ENCODE peak calls at places on chromosomes 1 and 21, in seven cellular contexts. E is lung; S is adrenal gland; D is OCI-LY7; M is CD8-positive, alpha-beta memory T cell; O is fibroblast of the aortic adventitia; A is uterus. B is an unnamed sample.

GRCh38 chr1:210695041-210695440 is 366.3 kb downstream of the HHAT start:
- DNase-seq in E (no peak), S (no peak), D (no peak), M (no peak), O (no peak), A (no peak), B (no peak)

GRCh38 chr1:110538082-110538481 is 19.1 kb upstream of the KCNA10 start:
- DNase-seq in E (no peak), S (no peak), D (no peak), M (no peak), O (no peak), A (no peak), B (no peak)

GRCh38 chr1:26268290-26269197 is 11.3 kb upstream of the SH3BGRL3 start:
- DNase-seq in E (no peak), S (no peak), D (no peak), M (no peak), O (no peak), A (no peak), B (no peak)

GRCh38 chr1:40153073-40153770 is 8.0 kb upstream of the RLF start:
- DNase-seq in E (no peak), S (peak; percentile 44), D (peak; percentile 79), M (no peak), O (peak; percentile 85), A (no peak), B (no peak)

GRCh38 chr1:182968846-182969734 is 16.1 kb upstream of the SHCBP1L start:
- DNase-seq in E (no peak), S (no peak), D (no peak), M (no peak), O (no peak), A (no peak), B (no peak)

GRCh38 chr1:70536708-70537398 is 125.8 kb downstream of the CTH start:
- DNase-seq in E (no peak), S (no peak), D (no peak), M (no peak), O (no peak), A (no peak), B (no peak)

GRCh38 chr1:20962576-20963258 is 175.6 kb upstream of the HP1BP3 start:
- DNase-seq in E (no peak), S (no peak), D (no peak), M (no peak), O (no peak), A (no peak), B (no peak)

GRCh38 chr1:196660912-196661311 is 9.1 kb downstream of the CFH start:
- DNase-seq in E (no peak), S (peak; percentile 16), D (peak; percentile 39), M (no peak), O (peak; percentile 66), A (no peak), B (no peak)

GRCh38 chr1:176118985-176119384 is 88.1 kb downstream of the COP1 start:
- DNase-seq in E (no peak), S (no peak), D (no peak), M (no peak), O (no peak), A (no peak), B (no peak)

GRCh38 chr1:194069168-194069830 is 882.9 kb upstream of the B3GALT2 start:
- DNase-seq in E (no peak), S (no peak), D (no peak), M (no peak), O (peak; percentile 40), A (peak; percentile 47), B (peak; percentile 9)

GRCh38 chr21:28127390-28127789 is 865.3 kb downstream of the LTN1 start:
- DNase-seq in E (no peak), S (no peak), D (no peak), M (no peak), O (peak; percentile 36), A (no peak), B (no peak)

GRCh38 chr1:41450747-41451285 is 33.7 kb downstream of the EDN2 start:
- DNase-seq in E (no peak), S (no peak), D (no peak), M (no peak), O (no peak), A (no peak), B (peak; percentile 16)

GRCh38 chr1:58570817-58571216 is 6.2 kb downstream of the TACSTD2 start:
- DNase-seq in E (no peak), S (no peak), D (no peak), M (no peak), O (no peak), A (no peak), B (peak; percentile 56)

GRCh38 chr1:203163891-203164635 is 11.6 kb downstream of the MYBPH start:
- DNase-seq in E (no peak), S (peak; percentile 38), D (no peak), M (no peak), O (no peak), A (no peak), B (no peak)

GRCh38 chr1:17771014-17771413 is 15.9 kb downstream of the ACTL8 start:
- DNase-seq in E (no peak), S (no peak), D (no peak), M (no peak), O (no peak), A (no peak), B (no peak)

GRCh38 chr1:17764578-17764977 is 9.4 kb downstream of the ACTL8 start:
- DNase-seq in E (no peak), S (no peak), D (no peak), M (no peak), O (no peak), A (no peak), B (no peak)

GRCh38 chr1:17765444-17766411 is 10.6 kb downstream of the ACTL8 start:
- DNase-seq in E (no peak), S (peak; percentile 18), D (no peak), M (no peak), O (peak; percentile 94), A (peak; percentile 35), B (peak; percentile 90)

GRCh38 chr1:17772580-17773215 is 17.6 kb downstream of the ACTL8 start:
- DNase-seq in E (no peak), S (no peak), D (no peak), M (no peak), O (no peak), A (no peak), B (no peak)

GRCh38 chr1:17768651-17769241 is 13.6 kb downstream of the ACTL8 start:
- DNase-seq in E (peak; percentile 33), S (peak; percentile 29), D (no peak), M (no peak), O (peak; percentile 84), A (peak; percentile 63), B (peak; percentile 95)
- H3K4me3 ChIP-seq in E (no peak overlapping the region), S (no peak overlapping the region), D (no peak overlapping the region), M (no peak overlapping the region), O (no peak overlapping the region), A (no peak overlapping the region), B (no peak overlapping the region)

GRCh38 chr21:36321325-36322082 is 1.5 kb downstream of the MORC3 start:
- DNase-seq in E (no peak), S (peak; percentile 15), D (peak; percentile 38), M (no peak), O (peak; percentile 24), A (no peak), B (no peak)

GRCh38 chr21:36320421-36321324 is 676 bp downstream of the MORC3 start:
- DNase-seq in E (peak; percentile 66), S (peak; percentile 80), D (peak; percentile 57), M (no peak), O (peak; percentile 58), A (no peak), B (peak; percentile 84)

GRCh38 chr21:36323032-36323431 is 3.0 kb downstream of the MORC3 start:
- DNase-seq in E (no peak), S (no peak), D (no peak), M (no peak), O (peak; percentile 15), A (no peak), B (no peak)

GRCh38 chr21:36319767-36320420 is at the start of gene MORC3:
- DNase-seq in E (peak; percentile 97), S (peak; percentile 98), D (peak; percentile 99), M (peak; percentile 99), O (peak; percentile 99), A (peak; percentile 99), B (peak; percentile 95)

DNA sequence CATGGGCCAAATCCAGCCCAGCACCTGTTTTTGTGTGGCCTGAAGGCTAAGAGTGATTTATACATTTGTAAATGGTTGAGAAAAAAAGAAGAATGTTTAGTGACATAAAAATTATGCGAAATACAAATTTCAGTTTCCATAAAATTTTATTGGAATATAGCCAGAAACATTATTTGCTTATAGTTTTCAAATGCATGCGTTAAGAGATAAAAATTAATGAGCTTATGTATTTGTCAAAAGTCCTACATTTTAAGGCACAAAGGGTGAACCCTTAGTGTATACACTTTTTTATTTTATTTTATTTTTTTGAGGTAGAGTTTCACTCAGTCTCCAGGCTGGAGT is 2.1 kb downstream of the MORC3 start:
- DNase-seq in E (no peak), S (no peak), D (no peak), M (no peak), O (no peak), A (no peak), B (no peak)
- H3K4me3 ChIP-seq in E (no peak overlapping the region), S (no peak overlapping the region), D (peak overlapping the region; percentile 86), M (peak overlapping the region; percentile 74), O (peak overlapping the region; percentile 89), A (no peak overlapping the region), B (peak overlapping the region; percentile 92)

GRCh38 chr1:170663441-170664282 is at the start of gene PRRX1:
- DNase-seq in E (no peak), S (no peak), D (no peak), M (no peak), O (peak; percentile 76), A (peak; percentile 70), B (no peak)
- H3K4me3 ChIP-seq in E (peak within 1 kb of the TSS; percentile 25), S (no peak within 1 kb of the TSS), D (no peak within 1 kb of the TSS), M (no peak within 1 kb of the TSS), O (peak within 1 kb of the TSS; percentile 96), A (peak within 1 kb of the TSS; percentile 68), B (peak within 1 kb of the TSS; percentile 39)

DNA sequence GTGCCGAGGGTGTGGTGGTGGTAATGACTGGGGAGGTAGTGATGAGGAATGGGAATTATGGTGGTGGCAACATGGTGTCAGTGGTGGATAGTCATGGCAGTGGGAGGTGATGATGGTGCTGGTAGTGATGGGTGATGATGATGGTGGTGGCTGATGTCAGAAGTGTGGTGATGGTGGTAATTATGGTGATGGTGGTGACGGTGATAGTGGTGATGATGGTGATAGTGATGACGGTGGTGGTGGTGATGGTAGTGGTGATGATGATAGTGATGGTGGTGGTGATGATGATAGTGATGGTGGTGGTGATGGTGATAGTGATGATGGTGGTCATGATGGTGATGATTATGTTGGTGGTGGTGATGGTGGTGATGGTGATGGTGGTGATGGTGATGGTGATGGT is 162.8 kb downstream of the NPHP4 start:
- DNase-seq in E (no peak), S (no peak), D (no peak), M (no peak), O (no peak), A (no peak), B (no peak)
- H3K4me3 ChIP-seq in E (no peak overlapping the region), S (no peak overlapping the region), D (no peak overlapping the region), M (no peak overlapping the region), O (no peak overlapping the region), A (no peak overlapping the region), B (no peak overlapping the region)

DNA sequence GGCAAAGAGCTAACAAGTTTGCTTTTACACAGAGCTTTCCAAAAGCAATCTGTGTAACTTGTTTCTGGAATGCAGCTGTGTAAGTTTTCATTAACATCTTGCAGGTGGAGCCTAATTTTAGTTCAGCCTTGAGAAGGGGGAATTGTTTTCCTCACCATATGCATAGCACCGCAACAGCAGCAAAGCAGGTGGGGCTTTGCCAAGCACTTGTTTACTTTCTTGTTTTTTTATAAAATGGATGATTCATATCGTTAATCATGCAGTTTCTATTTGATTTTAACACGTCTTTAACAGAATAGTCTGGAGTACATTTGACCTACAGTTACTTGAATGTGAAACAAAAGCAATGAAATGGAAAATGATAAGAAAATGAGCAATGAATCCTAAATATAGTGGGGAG is 119.2 kb upstream of the ADGRL2 start:
- DNase-seq in E (no peak), S (no peak), D (no peak), M (no peak), O (peak; percentile 75), A (no peak), B (no peak)
- H3K4me3 ChIP-seq in E (no peak overlapping the region), S (no peak overlapping the region), D (no peak overlapping the region), M (no peak overlapping the region), O (no peak overlapping the region), A (no peak overlapping the region), B (no peak overlapping the region)

B was measured in MG63.